ENCODE peak calls at places on chromosomes 7 and 10, in eight cellular contexts. P is uterus, F is A549, Y is tibial nerve, X is endodermal cell, O is AG10803, N is DND-41, V is pancreas. H is an unnamed sample.

GRCh38 chr10:1732501-1733123 is 4.7 kb downstream of the ADARB2 start:
- DNase-seq in P (no peak), F (no peak), Y (no peak), X (no peak), O (no peak), N (no peak), V (no peak), H (no peak)

GRCh38 chr10:116627386-116627933 is 6.7 kb downstream of the PNLIPRP2 start:
- DNase-seq in P (no peak), F (peak), Y (no peak), X (peak), O (no peak), N (no peak), V (peak), H (no peak)

GRCh38 chr7:84799131-84799530 is 387.7 kb downstream of the SEMA3D start:
- DNase-seq in P (no peak), F (no peak), Y (no peak), X (no peak), O (no peak), N (no peak), V (no peak), H (peak)

GRCh38 chr7:44789990-44790389 is 6.5 kb upstream of the PPIA start:
- DNase-seq in P (no peak), F (no peak), Y (no peak), X (no peak), O (no peak), N (no peak), V (no peak), H (no peak)

GRCh38 chr7:69295971-69296370 is 302.3 kb upstream of the AUTS2 start:
- DNase-seq in P (no peak), F (no peak), Y (no peak), X (no peak), O (no peak), N (peak), V (no peak), H (no peak)

GRCh38 chr10:122271076-122271475 is at the start of gene BTBD16:
- DNase-seq in P (no peak), F (no peak), Y (no peak), X (peak), O (no peak), N (no peak), V (no peak), H (no peak)

GRCh38 chr10:130714700-130715467 is 578.7 kb downstream of the GLRX3 start:
- DNase-seq in P (no peak), F (no peak), Y (no peak), X (no peak), O (no peak), N (no peak), V (no peak), H (no peak)

GRCh38 chr10:106757521-106757920 is 407.0 kb downstream of the SORCS1 start:
- DNase-seq in P (no peak), F (no peak), Y (no peak), X (no peak), O (no peak), N (no peak), V (no peak), H (no peak)

GRCh38 chr7:132654150-132654549 is 77.9 kb upstream of the PLXNA4 start:
- DNase-seq in P (no peak), F (peak), Y (no peak), X (peak), O (no peak), N (peak), V (no peak), H (peak)

GRCh38 chr7:136102881-136103280 is 125.7 kb upstream of the MTPN start:
- DNase-seq in P (no peak), F (no peak), Y (no peak), X (no peak), O (no peak), N (no peak), V (no peak), H (no peak)

GRCh38 chr7:149855368-149856305 is 17.5 kb downstream of the ZNF862 start:
- DNase-seq in P (no peak), F (no peak), Y (no peak), X (peak), O (peak), N (no peak), V (no peak), H (peak)

GRCh38 chr7:22255342-22255741 is 101.6 kb downstream of the RAPGEF5 start:
- DNase-seq in P (no peak), F (no peak), Y (no peak), X (no peak), O (no peak), N (no peak), V (no peak), H (no peak)

GRCh38 chr10:101071266-101071884 is 9.6 kb downstream of the KAZALD1 start:
- DNase-seq in P (no peak), F (no peak), Y (peak), X (no peak), O (no peak), N (no peak), V (no peak), H (peak)

GRCh38 chr7:44112997-44113763 is 9.0 kb downstream of the AEBP1 start:
- DNase-seq in P (no peak), F (no peak), Y (no peak), X (no peak), O (no peak), N (peak), V (peak), H (no peak)

GRCh38 chr10:74150151-74151056 is at the start of gene AP3M1:
- DNase-seq in P (peak), F (peak), Y (peak), X (peak), O (no peak), N (peak), V (peak), H (no peak)

GRCh38 chr7:45657890-45658715 is 83.9 kb downstream of the ADCY1 start:
- DNase-seq in P (no peak), F (no peak), Y (peak), X (peak), O (no peak), N (no peak), V (no peak), H (no peak)

GRCh38 chr7:28364082-28364481 is 48.2 kb upstream of the CREB5 start:
- DNase-seq in P (no peak), F (no peak), Y (no peak), X (no peak), O (no peak), N (no peak), V (no peak), H (no peak)

GRCh38 chr10:60135020-60135419 is 228.7 kb upstream of the CCDC6 start:
- DNase-seq in P (no peak), F (no peak), Y (no peak), X (no peak), O (no peak), N (no peak), V (no peak), H (no peak)

GRCh38 chr7:12210179-12211053 is 678 bp upstream of the TMEM106B start:
- DNase-seq in P (peak), F (peak), Y (peak), X (no peak), O (no peak), N (no peak), V (peak), H (no peak)

GRCh38 chr10:23293145-23293724 is 51.4 kb downstream of the C10orf67 start:
- DNase-seq in P (no peak), F (peak), Y (no peak), X (peak), O (peak), N (peak), V (no peak), H (peak)

GRCh38 chr7:119935418-119936025 is 337.5 kb upstream of the KCND2 start:
- DNase-seq in P (no peak), F (no peak), Y (no peak), X (no peak), O (peak), N (no peak), V (no peak), H (peak)

GRCh38 chr10:61633665-61634064 is 29.1 kb upstream of the CABCOCO1 start:
- DNase-seq in P (no peak), F (no peak), Y (no peak), X (no peak), O (peak), N (no peak), V (no peak), H (peak)

GRCh38 chr7:16397497-16398210 is 23.7 kb downstream of the CRPPA start:
- DNase-seq in P (no peak), F (no peak), Y (no peak), X (no peak), O (no peak), N (no peak), V (no peak), H (peak)

GRCh38 chr10:132626761-132627735 is 89.5 kb downstream of the INPP5A start:
- DNase-seq in P (peak), F (no peak), Y (no peak), X (no peak), O (no peak), N (no peak), V (peak), H (no peak)

DNA sequence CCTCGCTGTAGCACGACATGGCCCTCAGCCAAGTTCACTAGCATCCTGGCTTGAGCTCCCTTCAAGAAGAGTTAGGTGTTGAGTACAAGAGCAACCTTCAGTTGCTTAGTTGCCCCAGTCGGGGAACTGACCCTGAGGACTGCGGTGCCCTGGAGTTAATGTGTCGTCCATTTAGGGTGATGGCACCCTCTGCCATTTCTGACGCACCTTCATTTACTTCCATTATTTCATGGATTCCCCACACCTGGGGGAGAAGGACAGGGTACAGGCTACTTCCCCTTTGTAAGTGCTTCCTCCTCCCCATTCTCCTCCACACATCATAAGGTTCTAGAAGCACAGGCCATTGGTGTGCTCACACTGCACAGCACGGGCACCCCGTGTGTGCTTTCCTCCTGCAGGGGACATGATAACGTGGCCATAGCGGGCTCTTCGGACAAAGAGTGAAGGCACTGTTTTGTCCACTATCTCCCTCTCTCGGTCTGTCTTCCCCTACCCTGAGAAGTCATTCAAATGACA is 1.8 kb downstream of the ALOX5 start:
- DNase-seq in P (no peak), F (no peak), Y (no peak), X (peak), O (no peak), N (no peak), V (no peak), H (no peak)
- H3K4me3 ChIP-seq in P (no peak), F (no peak), Y (no peak), X (no peak), O (no peak), N (no peak), V (no peak), H (no peak)

DNA sequence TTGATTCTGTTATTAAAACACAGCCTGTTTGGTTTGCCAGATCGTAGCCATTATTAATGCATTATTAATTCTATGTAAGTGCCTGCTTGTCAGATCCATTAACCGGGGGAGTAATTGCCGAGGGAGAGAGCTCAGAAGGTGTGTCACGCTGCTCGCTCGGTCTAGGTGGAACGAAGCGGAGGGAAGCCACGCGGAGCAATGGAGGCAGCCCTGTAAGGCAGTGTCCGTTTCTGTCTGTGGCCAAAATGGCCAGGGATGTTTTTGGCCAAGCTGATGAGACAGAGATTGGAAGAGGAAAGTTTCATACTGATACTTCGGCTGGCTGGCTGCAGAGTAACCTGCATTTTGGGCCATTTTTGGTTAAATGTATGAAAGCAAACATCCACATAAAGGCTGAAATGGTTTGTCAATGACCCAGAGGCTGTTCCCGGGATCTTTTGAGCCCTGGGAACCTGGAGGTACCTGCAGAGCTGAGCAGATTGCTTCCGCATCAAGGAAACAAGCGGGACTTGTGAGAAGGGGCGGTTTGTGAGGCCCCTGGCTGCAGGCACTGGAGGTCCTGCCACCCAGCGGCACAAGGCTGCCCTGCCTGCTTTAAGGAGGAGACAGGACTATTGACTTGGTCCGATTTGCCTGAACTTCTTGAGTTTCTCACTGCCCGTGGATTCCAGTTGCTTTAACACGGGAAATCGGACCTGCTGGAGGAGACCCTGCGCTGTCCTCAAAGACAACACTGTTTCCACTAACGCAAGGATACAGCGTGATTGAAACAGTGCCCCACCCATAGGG is 129.9 kb downstream of the DNAJB6 start:
- DNase-seq in P (no peak), F (no peak), Y (no peak), X (peak), O (no peak), N (no peak), V (no peak), H (no peak)
- TF ChIP-seq CTCF in P (no peak), F (no peak), Y (no peak), X (peak), O (no peak), N (no peak), V (no peak), H (no peak)

DNA sequence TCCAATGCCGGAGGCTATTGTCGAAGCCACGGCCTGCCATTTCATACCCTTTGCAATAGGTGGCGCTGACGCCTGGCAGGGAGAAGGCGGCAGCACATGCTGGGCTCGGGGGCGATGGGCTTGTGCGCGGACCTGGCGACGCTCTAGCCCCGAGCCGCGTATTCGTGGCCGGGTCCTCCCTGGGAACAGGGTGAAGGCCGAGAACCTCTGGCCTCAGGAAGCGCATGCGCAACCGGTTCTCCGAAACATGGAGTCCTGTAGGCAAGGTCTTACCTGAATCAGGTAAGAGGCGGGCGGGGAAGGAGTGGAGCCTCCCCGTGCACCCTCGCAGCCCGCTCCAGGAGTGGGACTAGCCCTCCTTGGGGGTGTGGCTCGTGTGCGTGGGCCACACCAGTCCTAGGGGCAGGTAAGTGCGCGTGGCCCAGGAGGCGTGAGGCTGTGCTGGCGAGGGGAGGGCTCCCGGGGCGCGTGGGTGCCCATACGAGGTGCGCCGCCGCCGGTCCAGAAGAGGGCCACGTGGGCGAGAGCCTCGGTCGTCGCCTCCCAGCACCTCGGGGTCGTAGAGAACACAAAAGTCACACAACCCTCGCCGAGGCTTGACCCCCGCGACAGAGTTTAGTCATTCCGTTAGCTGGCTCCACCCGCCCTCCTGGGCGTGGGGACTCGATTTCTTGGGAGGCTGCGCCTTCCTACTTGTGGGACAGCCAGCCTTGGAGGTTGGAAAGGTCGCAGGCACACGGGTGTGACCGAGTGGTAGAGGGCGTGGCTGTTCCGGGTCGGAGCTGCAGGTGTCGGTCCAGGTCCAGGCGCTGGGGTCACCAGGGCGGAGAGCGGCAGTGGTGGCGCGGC is 5.5 kb upstream of the MEST start:
- DNase-seq in P (no peak), F (peak), Y (no peak), X (peak), O (no peak), N (no peak), V (peak), H (no peak)
- H3K4me3 ChIP-seq in P (peak), F (peak), Y (peak), X (peak), O (peak), N (no peak), V (peak), H (no peak)

GRCh38 chr10:102917314-102917961 is 656 bp upstream of the CNNM2 start:
- DNase-seq in P (peak), F (peak), Y (peak), X (peak), O (peak), N (peak), V (peak), H (peak)

GRCh38 chr10:102918817-102919236 is 733 bp downstream of the CNNM2 start:
- DNase-seq in P (no peak), F (peak), Y (no peak), X (peak), O (no peak), N (peak), V (peak), H (no peak)

GRCh38 chr10:102919237-102919959 is 1.3 kb downstream of the CNNM2 start:
- DNase-seq in P (peak), F (no peak), Y (no peak), X (peak), O (peak), N (peak), V (peak), H (peak)

GRCh38 chr10:102919992-102920736 is 2.1 kb downstream of the CNNM2 start:
- DNase-seq in P (no peak), F (no peak), Y (no peak), X (peak), O (no peak), N (no peak), V (no peak), H (peak)

DNA sequence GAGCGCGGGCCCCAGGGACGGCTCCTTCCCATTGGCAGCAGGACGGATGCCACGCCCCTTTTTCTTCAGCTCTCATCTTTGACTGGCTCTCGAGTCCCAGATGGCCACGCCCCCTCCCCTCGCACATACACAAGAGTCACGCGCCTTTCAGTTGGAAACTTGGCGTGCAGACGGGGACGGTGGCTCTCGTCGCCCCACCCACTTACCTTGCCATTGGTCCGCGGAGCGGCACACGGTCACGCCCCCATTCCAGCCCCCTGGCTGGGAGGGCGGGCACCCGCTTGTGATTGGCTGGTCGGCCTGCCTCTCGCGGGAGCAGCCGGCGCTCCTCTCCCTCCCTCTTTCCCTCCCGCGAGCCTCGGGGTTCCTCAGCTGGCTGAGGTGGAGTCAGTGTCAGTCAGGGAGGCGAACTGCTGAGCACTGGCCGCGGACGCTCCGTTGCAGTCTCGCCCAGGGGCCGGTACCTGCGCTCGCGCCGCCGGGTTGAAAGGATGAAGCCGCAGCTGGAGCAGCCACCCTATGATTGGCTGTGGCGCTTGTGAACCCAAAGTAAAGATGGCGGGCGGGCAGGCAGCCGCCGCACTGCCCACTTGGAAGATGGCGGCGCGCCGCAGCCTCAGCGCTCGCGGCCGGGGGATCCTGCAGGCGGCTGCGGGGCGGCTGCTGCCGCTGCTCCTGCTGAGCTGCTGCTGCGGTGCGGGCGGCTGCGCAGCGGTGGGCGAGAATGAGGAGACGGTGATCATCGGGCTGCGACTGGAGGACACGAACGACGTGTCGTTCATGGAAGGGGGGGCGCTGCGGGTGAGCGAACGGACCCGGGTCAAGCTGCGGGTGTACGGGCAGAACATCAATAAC is at the start of gene CNNM2:
- DNase-seq in P (peak), F (peak), Y (peak), X (peak), O (peak), N (peak), V (peak), H (peak)
- TF ChIP-seq CTCF in P (no peak), F (peak), Y (peak), X (no peak), O (no peak), N (no peak), V (no peak), H (no peak)

GRCh38 chr10:66162560-66163143 is 763.2 kb upstream of the LRRTM3 start:
- DNase-seq in P (no peak), F (no peak), Y (no peak), X (no peak), O (no peak), N (no peak), V (no peak), H (no peak)
- H3K4me3 ChIP-seq in P (no peak), F (no peak), Y (no peak), X (no peak), O (no peak), N (no peak), V (no peak), H (no peak)

DNA sequence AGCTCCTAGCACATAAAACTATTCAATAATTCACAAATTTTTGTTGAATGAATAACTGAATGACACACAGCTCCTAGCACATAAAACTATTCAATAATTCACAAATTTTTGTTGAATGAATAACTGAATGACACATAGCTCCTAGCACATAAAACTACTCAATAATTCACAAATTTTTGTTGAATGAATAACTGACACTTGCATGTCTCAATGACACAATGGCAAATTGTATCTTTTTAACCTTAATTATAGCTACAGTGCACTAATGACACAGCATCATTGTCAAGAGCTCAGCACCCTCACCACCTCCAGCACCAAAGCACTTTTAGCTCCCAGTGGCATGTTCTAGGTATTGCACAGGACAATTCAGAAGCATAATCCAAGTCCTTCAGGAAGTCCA is 131.6 kb downstream of the PDE1C start:
- DNase-seq in P (no peak), F (peak), Y (no peak), X (no peak), O (peak), N (no peak), V (no peak), H (no peak)
- TF ChIP-seq CTCF in P (no peak), F (peak), Y (no peak), X (peak), O (peak), N (no peak), V (no peak), H (peak)

DNA sequence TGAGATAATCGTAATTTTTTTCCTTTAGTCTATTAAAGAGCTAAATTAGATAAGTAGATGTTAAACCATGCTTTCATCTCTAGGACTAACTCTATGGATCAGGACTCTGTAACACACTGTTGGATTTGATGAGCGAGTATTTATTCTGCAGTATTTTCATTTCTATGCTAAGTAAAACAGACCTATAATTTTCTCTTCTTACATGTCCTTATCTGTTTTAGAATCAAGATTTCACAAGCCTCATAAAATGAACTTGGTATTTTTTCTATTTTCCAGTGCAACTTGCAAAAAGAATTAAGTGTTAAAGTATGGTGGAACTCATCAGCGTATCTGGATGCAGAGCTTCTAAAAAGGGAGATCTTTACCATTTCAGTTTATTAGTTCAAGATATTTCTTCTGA is 2.4 kb downstream of the CACUL1 start:
- DNase-seq in P (no peak), F (no peak), Y (no peak), X (no peak), O (no peak), N (no peak), V (no peak), H (no peak)
- H3K4me3 ChIP-seq in P (peak), F (no peak), Y (no peak), X (peak), O (no peak), N (no peak), V (no peak), H (peak)